ENCODE peak calls at places on chromosome 9, in ten cellular contexts. O, X, P, Z, I, F, U, L, S and D are unnamed samples.

GRCh38 chr9:87063883-87064282 is 116.6 kb upstream of the GAS1 start:
- DNase-seq in O (no peak), X (no peak), P (no peak), Z (no peak), I (no peak), F (peak), U (peak), L (no peak), S (no peak), D (no peak)

GRCh38 chr9:126607086-126607485 is 6.6 kb upstream of the LMX1B start:
- DNase-seq in O (no peak), X (no peak), P (no peak), Z (no peak), I (no peak), F (no peak), U (no peak), L (no peak), S (no peak), D (no peak)

GRCh38 chr9:137198748-137199276 is 1.7 kb downstream of the TPRN start:
- DNase-seq in O (no peak), X (no peak), P (no peak), Z (no peak), I (no peak), F (no peak), U (no peak), L (no peak), S (peak), D (no peak)

GRCh38 chr9:135067091-135067710 is 20.3 kb upstream of the OLFM1 start:
- DNase-seq in O (no peak), X (no peak), P (peak), Z (no peak), I (no peak), F (no peak), U (no peak), L (no peak), S (no peak), D (no peak)

GRCh38 chr9:88075966-88076285 is 62.3 kb downstream of the SPATA31C2 start:
- DNase-seq in O (no peak), X (no peak), P (no peak), Z (no peak), I (no peak), F (no peak), U (no peak), L (no peak), S (no peak), D (no peak)

GRCh38 chr9:3903273-3903672 is 377.5 kb upstream of the RFX3 start:
- DNase-seq in O (no peak), X (no peak), P (no peak), Z (no peak), I (no peak), F (no peak), U (no peak), L (no peak), S (peak), D (no peak)

GRCh38 chr9:101999441-101999840 is 261.0 kb upstream of the GRIN3A start:
- DNase-seq in O (no peak), X (no peak), P (no peak), Z (no peak), I (peak), F (no peak), U (no peak), L (no peak), S (no peak), D (no peak)

GRCh38 chr9:76734716-76735115 is 29.5 kb upstream of the PCA3 start:
- DNase-seq in O (no peak), X (no peak), P (no peak), Z (no peak), I (no peak), F (no peak), U (no peak), L (no peak), S (no peak), D (no peak)

GRCh38 chr9:94867281-94867841 is 140.9 kb downstream of the AOPEP start:
- DNase-seq in O (peak), X (peak), P (peak), Z (no peak), I (no peak), F (peak), U (peak), L (peak), S (peak), D (no peak)

GRCh38 chr9:102986425-102986824 is 8.7 kb upstream of the CYLC2 start:
- DNase-seq in O (no peak), X (no peak), P (no peak), Z (no peak), I (no peak), F (no peak), U (no peak), L (no peak), S (no peak), D (no peak)

GRCh38 chr9:12604154-12604825 is 88.9 kb upstream of the TYRP1 start:
- DNase-seq in O (no peak), X (peak), P (no peak), Z (no peak), I (peak), F (no peak), U (no peak), L (peak), S (no peak), D (no peak)

GRCh38 chr9:83144492-83144891 is 81.5 kb upstream of the RASEF start:
- DNase-seq in O (no peak), X (no peak), P (no peak), Z (no peak), I (no peak), F (no peak), U (no peak), L (no peak), S (no peak), D (no peak)

GRCh38 chr9:1210954-1211353 is 160.8 kb downstream of the DMRT2 start:
- DNase-seq in O (no peak), X (no peak), P (no peak), Z (no peak), I (no peak), F (no peak), U (no peak), L (no peak), S (no peak), D (no peak)

GRCh38 chr9:33447404-33448158 is at the start of gene AQP3:
- DNase-seq in O (no peak), X (peak), P (peak), Z (peak), I (no peak), F (no peak), U (peak), L (peak), S (peak), D (peak)

GRCh38 chr9:127684576-127684975 is 22.2 kb upstream of the CFAP157 start:
- DNase-seq in O (no peak), X (no peak), P (no peak), Z (no peak), I (no peak), F (no peak), U (no peak), L (no peak), S (no peak), D (no peak)

GRCh38 chr9:69273162-69273561 is 51.9 kb upstream of the ENTREP1 start:
- DNase-seq in O (no peak), X (no peak), P (no peak), Z (no peak), I (no peak), F (no peak), U (no peak), L (no peak), S (no peak), D (no peak)

GRCh38 chr9:93126151-93126781 is 7.8 kb downstream of the NINJ1 start:
- DNase-seq in O (no peak), X (no peak), P (peak), Z (no peak), I (no peak), F (no peak), U (no peak), L (no peak), S (peak), D (peak)

GRCh38 chr9:3329361-3329760 is 196.4 kb downstream of the RFX3 start:
- DNase-seq in O (no peak), X (no peak), P (no peak), Z (no peak), I (no peak), F (no peak), U (no peak), L (no peak), S (no peak), D (no peak)

GRCh38 chr9:110329676-110330235 is 7.9 kb downstream of the TXNDC8 start:
- DNase-seq in O (no peak), X (no peak), P (no peak), Z (no peak), I (no peak), F (no peak), U (no peak), L (peak), S (no peak), D (no peak)

GRCh38 chr9:135070964-135071735 is 16.3 kb upstream of the OLFM1 start:
- DNase-seq in O (no peak), X (no peak), P (peak), Z (no peak), I (no peak), F (no peak), U (no peak), L (no peak), S (peak), D (no peak)

GRCh38 chr9:126613656-126614055 is at the start of gene LMX1B:
- DNase-seq in O (peak), X (peak), P (no peak), Z (no peak), I (no peak), F (no peak), U (no peak), L (no peak), S (peak), D (no peak)

GRCh38 chr9:104200456-104200994 is 106.4 kb downstream of the SMC2 start:
- DNase-seq in O (no peak), X (no peak), P (no peak), Z (no peak), I (no peak), F (no peak), U (no peak), L (no peak), S (no peak), D (no peak)

GRCh38 chr9:93124793-93125192 is 9.3 kb downstream of the NINJ1 start:
- DNase-seq in O (no peak), X (no peak), P (peak), Z (no peak), I (no peak), F (no peak), U (no peak), L (no peak), S (peak), D (peak)

GRCh38 chr9:2157277-2158105 is 142.3 kb downstream of the SMARCA2 start:
- DNase-seq in O (no peak), X (peak), P (no peak), Z (no peak), I (no peak), F (no peak), U (peak), L (peak), S (peak), D (no peak)

GRCh38 chr9:97962575-97962974 is 20.6 kb upstream of the ANP32B start:
- DNase-seq in O (no peak), X (no peak), P (no peak), Z (no peak), I (no peak), F (no peak), U (no peak), L (no peak), S (no peak), D (no peak)

GRCh38 chr9:137464291-137464999 is 5.3 kb upstream of the NSMF start:
- DNase-seq in O (no peak), X (no peak), P (no peak), Z (no peak), I (no peak), F (no peak), U (peak), L (no peak), S (no peak), D (no peak)

GRCh38 chr9:21030389-21031035 is 928 bp downstream of the HACD4 start:
- DNase-seq in O (no peak), X (no peak), P (no peak), Z (no peak), I (peak), F (peak), U (no peak), L (peak), S (no peak), D (no peak)

GRCh38 chr9:114957558-114957957 is 27.2 kb upstream of the TNFSF8 start:
- DNase-seq in O (no peak), X (no peak), P (no peak), Z (no peak), I (no peak), F (no peak), U (no peak), L (no peak), S (no peak), D (no peak)

GRCh38 chr9:27377147-27377807 is 80.3 kb upstream of the EQTN start:
- DNase-seq in O (no peak), X (no peak), P (no peak), Z (no peak), I (no peak), F (no peak), U (no peak), L (no peak), S (no peak), D (no peak)

GRCh38 chr9:36327903-36328302 is 69.7 kb upstream of the GNE start:
- DNase-seq in O (no peak), X (no peak), P (no peak), Z (no peak), I (no peak), F (no peak), U (no peak), L (no peak), S (no peak), D (no peak)

GRCh38 chr9:79817469-79818004 is 245.8 kb downstream of the TLE4 start:
- DNase-seq in O (no peak), X (no peak), P (no peak), Z (peak), I (peak), F (no peak), U (no peak), L (no peak), S (no peak), D (peak)

GRCh38 chr9:15250013-15250412 is 57.0 kb downstream of the TTC39B start:
- DNase-seq in O (no peak), X (no peak), P (no peak), Z (no peak), I (no peak), F (no peak), U (no peak), L (no peak), S (no peak), D (no peak)

GRCh38 chr9:107684224-107684623 is 194.7 kb upstream of the KLF4 start:
- DNase-seq in O (no peak), X (no peak), P (no peak), Z (no peak), I (no peak), F (no peak), U (no peak), L (peak), S (no peak), D (no peak)

GRCh38 chr9:124758061-124758460 is 13.1 kb downstream of the NR6A1 start:
- DNase-seq in O (no peak), X (no peak), P (no peak), Z (no peak), I (no peak), F (no peak), U (no peak), L (peak), S (no peak), D (no peak)

GRCh38 chr9:38362912-38363588 is 29.5 kb upstream of the ALDH1B1 start:
- DNase-seq in O (peak), X (peak), P (no peak), Z (peak), I (peak), F (peak), U (peak), L (peak), S (peak), D (no peak)

GRCh38 chr9:136808075-136808780 is 480 bp downstream of the RABL6 start:
- DNase-seq in O (no peak), X (peak), P (no peak), Z (peak), I (no peak), F (no peak), U (no peak), L (peak), S (peak), D (no peak)

GRCh38 chr9:84711936-84712335 is 42.4 kb downstream of the NTRK2 start:
- DNase-seq in O (no peak), X (peak), P (no peak), Z (no peak), I (peak), F (peak), U (no peak), L (peak), S (peak), D (no peak)

GRCh38 chr9:94719878-94720277 is 6.6 kb upstream of the AOPEP start:
- DNase-seq in O (no peak), X (no peak), P (no peak), Z (no peak), I (no peak), F (no peak), U (no peak), L (peak), S (no peak), D (no peak)

GRCh38 chr9:104863180-104863883 is 64.6 kb downstream of the ABCA1 start:
- DNase-seq in O (peak), X (peak), P (no peak), Z (peak), I (peak), F (peak), U (peak), L (peak), S (peak), D (no peak)

DNA sequence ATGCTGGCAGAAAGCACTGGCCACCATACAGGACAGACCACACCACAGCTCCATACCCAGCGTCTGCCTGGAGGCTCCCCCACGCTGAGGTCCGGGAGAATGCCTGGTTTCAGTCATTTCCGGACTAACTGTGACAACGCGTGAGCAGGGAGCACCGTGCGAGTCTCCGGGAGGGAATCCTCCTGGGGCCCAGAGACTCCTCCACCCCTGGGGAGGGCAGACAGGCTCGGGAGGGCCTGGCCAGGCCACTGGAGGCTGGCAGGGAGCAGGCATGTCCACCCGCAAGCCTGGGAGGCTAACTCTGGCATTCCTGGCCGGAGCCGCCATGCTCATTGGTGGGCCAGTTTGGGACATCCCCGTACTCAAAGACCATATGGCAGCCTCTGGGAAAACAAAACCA is 6.5 kb downstream of the BRD3OS start:
- DNase-seq in O (no peak), X (no peak), P (peak), Z (no peak), I (no peak), F (no peak), U (no peak), L (no peak), S (no peak), D (no peak)
- TF ChIP-seq CTCF in O (no peak), X (no peak), P (no peak), Z (no peak), I (no peak), F (no peak), U (no peak), L (no peak), S (no peak), D (no peak)

DNA sequence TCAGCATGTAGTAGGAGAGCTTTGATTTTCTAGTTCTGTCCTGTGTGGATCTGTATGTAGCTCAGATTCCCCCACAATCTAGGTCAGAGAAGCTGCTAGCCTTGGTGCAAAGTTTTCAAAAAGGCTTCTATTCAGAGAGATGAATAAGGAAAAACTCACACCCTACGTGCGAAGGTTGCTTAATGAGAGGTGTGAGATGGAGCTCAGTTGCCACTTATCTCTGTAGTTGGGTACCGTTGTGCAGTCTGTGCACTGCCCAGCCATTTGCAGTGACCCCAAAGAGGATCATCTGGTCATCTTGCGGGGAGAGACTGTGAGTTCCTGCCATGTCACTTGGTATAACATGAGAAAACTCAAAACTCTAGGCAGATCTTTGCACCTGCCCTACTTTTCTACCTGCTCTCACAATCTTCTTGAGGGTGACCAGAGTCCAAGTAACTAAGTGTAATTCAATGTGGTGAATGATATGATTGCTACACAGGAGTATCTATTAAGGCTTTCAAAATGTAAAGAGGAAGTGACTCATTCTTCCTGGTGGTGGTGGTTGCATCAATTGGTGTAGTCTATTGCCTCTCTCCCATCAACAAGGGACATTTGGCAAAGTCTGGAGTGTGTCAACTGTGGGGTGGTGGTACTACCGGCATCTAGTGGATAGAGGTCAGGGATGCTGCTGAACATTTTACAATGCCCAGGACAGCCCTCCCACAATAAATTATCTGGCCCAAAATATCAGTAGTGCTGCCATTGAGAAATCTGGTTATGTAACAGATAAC is 65.2 kb downstream of the TMC1 start:
- DNase-seq in O (no peak), X (peak), P (no peak), Z (no peak), I (no peak), F (peak), U (peak), L (peak), S (peak), D (no peak)
- TF ChIP-seq CTCF in O (no peak), X (no peak), P (no peak), Z (no peak), I (no peak), F (peak), U (no peak), L (peak), S (no peak), D (no peak)

DNA sequence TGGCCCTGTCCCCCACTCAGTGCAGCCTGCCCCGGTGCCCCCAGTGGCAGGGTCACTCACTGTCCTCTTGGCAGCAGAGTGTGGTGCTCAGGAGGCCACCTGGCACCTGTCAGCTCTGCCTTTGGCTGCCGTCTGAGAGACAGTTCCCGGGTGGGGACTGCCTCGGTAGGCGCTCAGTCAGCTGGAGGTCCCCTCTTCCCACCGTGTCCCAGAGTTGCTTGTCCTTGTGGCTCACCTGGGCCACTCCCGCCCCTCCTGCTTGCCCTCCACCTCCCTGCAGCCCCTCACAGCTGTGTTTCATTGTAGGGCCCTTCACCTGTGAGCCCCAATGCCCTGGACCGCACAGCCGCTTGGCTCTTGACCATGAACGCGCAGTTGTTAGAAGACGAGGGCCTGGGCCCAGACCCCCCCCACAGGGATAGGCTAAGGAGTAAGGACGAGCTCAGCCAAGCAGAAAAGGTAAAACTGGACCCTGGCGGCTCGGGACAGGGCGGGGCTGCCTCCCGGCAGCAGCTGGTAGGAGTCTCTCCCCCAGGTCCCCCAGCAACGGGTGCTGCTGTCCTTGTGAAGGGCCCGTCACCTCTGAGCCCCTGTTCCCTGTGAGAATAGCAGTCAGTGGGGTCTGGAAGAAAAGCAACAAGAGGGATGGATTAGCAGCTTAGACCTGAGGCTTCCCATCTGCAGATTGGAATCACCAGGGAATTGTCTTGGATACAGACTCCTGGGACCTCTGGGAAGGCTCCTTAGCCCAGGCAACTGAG is 122.7 kb downstream of the DAB2IP start:
- DNase-seq in O (no peak), X (no peak), P (peak), Z (no peak), I (no peak), F (no peak), U (peak), L (no peak), S (no peak), D (no peak)
- TF ChIP-seq CTCF in O (no peak), X (no peak), P (no peak), Z (no peak), I (no peak), F (no peak), U (no peak), L (no peak), S (no peak), D (no peak)

GRCh38 chr9:109098221-109098959 is 21.4 kb downstream of the TMEM245 start:
- DNase-seq in O (no peak), X (no peak), P (no peak), Z (peak), I (no peak), F (peak), U (peak), L (no peak), S (no peak), D (no peak)
- TF ChIP-seq CTCF in O (peak), X (no peak), P (no peak), Z (no peak), I (peak), F (peak), U (no peak), L (peak), S (no peak), D (no peak)

GRCh38 chr9:71669265-71669975 is 98.9 kb downstream of the CEMIP2 start:
- DNase-seq in O (no peak), X (no peak), P (no peak), Z (no peak), I (no peak), F (no peak), U (no peak), L (no peak), S (no peak), D (no peak)
- TF ChIP-seq CTCF in O (no peak), X (no peak), P (no peak), Z (no peak), I (no peak), F (no peak), U (no peak), L (no peak), S (no peak), D (no peak)